ENCODE peak calls at places on chromosomes 11 and 22, in four cellular contexts. B is H9, W is mesendoderm, C is IMR-90. S is an unnamed sample.

GRCh38 chr11:38538866-38539651 is 1941.0 kb upstream of the RAG2 start:
- DNase-seq in W (no peak), B (no peak), C (no peak), S (no peak)

GRCh38 chr11:70511345-70511744 is 113.0 kb downstream of the CTTN start:
- DNase-seq in W (peak), B (peak), C (no peak), S (no peak)

GRCh38 chr11:104609766-104610165 is 288.5 kb downstream of the CASP12 start:
- DNase-seq in C (no peak), B (no peak), W (no peak), S (no peak)

GRCh38 chr11:14384338-14384737 is 25.4 kb upstream of the RRAS2 start:
- DNase-seq in W (no peak), C (peak), B (no peak), S (no peak)

GRCh38 chr11:35484435-35484834 is 41.0 kb downstream of the PAMR1 start:
- DNase-seq in B (no peak), C (peak), W (no peak), S (no peak)

GRCh38 chr11:82557274-82557673 is 176.4 kb downstream of the FAM181B start:
- DNase-seq in C (no peak), W (no peak), B (no peak), S (no peak)

GRCh38 chr22:27224485-27225364 is 567.3 kb downstream of the MIAT start:
- DNase-seq in W (no peak), C (peak), B (no peak), S (no peak)

GRCh38 chr11:114794048-114794684 is 115.8 kb downstream of the NXPE2 start:
- DNase-seq in B (no peak), C (no peak), W (no peak), S (no peak)

GRCh38 chr11:115501504-115501894 is 2.7 kb downstream of the CADM1 start:
- DNase-seq in B (no peak), W (peak), C (no peak), S (no peak)

GRCh38 chr22:25928038-25928437 is 186.1 kb downstream of the MYO18B start:
- DNase-seq in C (no peak), W (peak), B (no peak), S (no peak)

GRCh38 chr22:38273135-38273761 is 438 bp upstream of the TMEM184B start:
- DNase-seq in B (peak), W (no peak), C (no peak), S (no peak)

GRCh38 chr11:44243633-44244343 is 66.2 kb downstream of the ALX4 start:
- DNase-seq in W (peak), B (peak), C (peak), S (no peak)

GRCh38 chr11:119533931-119534694 is 111.1 kb upstream of the THY1 start:
- DNase-seq in B (peak), W (peak), C (peak), S (peak)

GRCh38 chr11:2210366-2211112 is 38.9 kb upstream of the TH start:
- DNase-seq in C (no peak), B (peak), W (no peak), S (no peak)

GRCh38 chr11:60954421-60954820 is 2.4 kb upstream of the SLC15A3 start:
- DNase-seq in W (no peak), C (no peak), B (no peak), S (no peak)

GRCh38 chr22:49641770-49642313 is 185.8 kb downstream of the BRD1 start:
- DNase-seq in B (no peak), W (no peak), C (no peak), S (no peak)

GRCh38 chr11:19200410-19201201 is 1.2 kb downstream of the CSRP3 start:
- DNase-seq in W (no peak), B (no peak), C (peak), S (no peak)

GRCh38 chr11:68146010-68146540 is 24.9 kb upstream of the CHKA start:
- DNase-seq in C (no peak), W (no peak), B (no peak), S (no peak)

GRCh38 chr11:3177931-3178330 is 12.8 kb upstream of the OSBPL5 start:
- DNase-seq in B (no peak), C (no peak), W (no peak), S (no peak)

GRCh38 chr22:17085277-17086091 is 684 bp downstream of the IL17RA start:
- DNase-seq in B (no peak), W (no peak), C (no peak), S (peak)

GRCh38 chr11:71210861-71211260 is 41.5 kb downstream of the SHANK2 start:
- DNase-seq in B (no peak), W (no peak), C (no peak), S (no peak)

GRCh38 chr11:76314741-76315090 is 66.2 kb downstream of the THAP12 start:
- DNase-seq in W (peak), B (no peak), C (peak), S (no peak)

GRCh38 chr11:68551223-68551622 is 90.7 kb downstream of the PPP6R3 start:
- DNase-seq in B (no peak), C (no peak), W (no peak), S (no peak)

GRCh38 chr11:25928076-25928475 is 403.9 kb upstream of the ANO3 start:
- DNase-seq in C (no peak), B (no peak), W (no peak), S (no peak)

GRCh38 chr11:69153661-69154060 is 2.1 kb upstream of the SMIM38 start:
- DNase-seq in C (peak), B (no peak), W (no peak), S (no peak)

GRCh38 chr22:43152001-43152354 is 619 bp downstream of the TSPO start:
- DNase-seq in B (no peak), W (peak), C (no peak), S (peak)

GRCh38 chr11:76649964-76650363 is 20.6 kb downstream of the LRRC32 start:
- DNase-seq in B (no peak), C (no peak), W (no peak), S (no peak)

GRCh38 chr11:19951558-19952083 is 208.7 kb downstream of the DBX1 start:
- DNase-seq in B (no peak), C (peak), W (peak), S (no peak)

GRCh38 chr11:673866-674265 is 21.2 kb downstream of the DEAF1 start:
- DNase-seq in C (no peak), W (no peak), B (no peak), S (no peak)

GRCh38 chr11:1929621-1930447 is 10.3 kb downstream of the TNNT3 start:
- DNase-seq in B (no peak), C (no peak), W (no peak), S (no peak)

GRCh38 chr22:49646876-49647275 is 180.8 kb downstream of the BRD1 start:
- DNase-seq in B (no peak), C (no peak), W (peak), S (no peak)

GRCh38 chr22:29628982-29629381 is 25.5 kb downstream of the NF2 start:
- DNase-seq in C (no peak), B (no peak), W (no peak), S (no peak)
- H4K5ac ChIP-seq in C (no peak), B (no peak), W (no peak), S (no peak)

GRCh38 chr11:64919627-64920026 is 2.6 kb upstream of the ATG2A start:
- DNase-seq in W (no peak), B (no peak), C (no peak), S (no peak)

GRCh38 chr11:64923151-64923661 is 1.3 kb upstream of the PPP2R5B start:
- DNase-seq in W (no peak), C (no peak), B (no peak), S (no peak)

GRCh38 chr11:64923944-64924909 is at the start of gene PPP2R5B:
- DNase-seq in B (peak), C (peak), W (peak), S (peak)

GRCh38 chr11:64920124-64920523 is 3.1 kb upstream of the ATG2A start:
- DNase-seq in C (no peak), B (no peak), W (no peak), S (no peak)

DNA sequence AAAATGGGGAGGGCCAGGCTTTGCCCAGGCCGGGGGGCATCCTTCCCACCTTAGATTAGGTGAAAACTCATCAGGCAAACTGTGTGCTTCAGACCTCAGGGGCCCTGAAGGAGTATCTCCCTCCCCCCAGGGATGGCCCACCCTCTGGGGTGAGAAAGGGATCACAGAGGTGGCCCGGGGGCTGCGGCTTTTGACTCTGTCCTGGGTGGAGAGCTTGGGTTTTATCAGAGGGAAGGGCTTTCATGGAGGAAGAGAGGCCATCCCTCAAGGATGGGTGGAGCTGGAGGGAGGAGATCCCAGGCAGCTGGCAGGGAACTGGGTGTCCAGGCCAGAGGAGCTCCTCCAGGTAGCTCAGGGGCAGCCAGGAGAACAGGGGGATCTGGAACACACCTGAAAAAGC is 3.1 kb upstream of the PPP2R5B start:
- DNase-seq in C (no peak), B (no peak), W (no peak), S (no peak)
- H4K5ac ChIP-seq in C (no peak), B (no peak), W (no peak), S (no peak)

DNA sequence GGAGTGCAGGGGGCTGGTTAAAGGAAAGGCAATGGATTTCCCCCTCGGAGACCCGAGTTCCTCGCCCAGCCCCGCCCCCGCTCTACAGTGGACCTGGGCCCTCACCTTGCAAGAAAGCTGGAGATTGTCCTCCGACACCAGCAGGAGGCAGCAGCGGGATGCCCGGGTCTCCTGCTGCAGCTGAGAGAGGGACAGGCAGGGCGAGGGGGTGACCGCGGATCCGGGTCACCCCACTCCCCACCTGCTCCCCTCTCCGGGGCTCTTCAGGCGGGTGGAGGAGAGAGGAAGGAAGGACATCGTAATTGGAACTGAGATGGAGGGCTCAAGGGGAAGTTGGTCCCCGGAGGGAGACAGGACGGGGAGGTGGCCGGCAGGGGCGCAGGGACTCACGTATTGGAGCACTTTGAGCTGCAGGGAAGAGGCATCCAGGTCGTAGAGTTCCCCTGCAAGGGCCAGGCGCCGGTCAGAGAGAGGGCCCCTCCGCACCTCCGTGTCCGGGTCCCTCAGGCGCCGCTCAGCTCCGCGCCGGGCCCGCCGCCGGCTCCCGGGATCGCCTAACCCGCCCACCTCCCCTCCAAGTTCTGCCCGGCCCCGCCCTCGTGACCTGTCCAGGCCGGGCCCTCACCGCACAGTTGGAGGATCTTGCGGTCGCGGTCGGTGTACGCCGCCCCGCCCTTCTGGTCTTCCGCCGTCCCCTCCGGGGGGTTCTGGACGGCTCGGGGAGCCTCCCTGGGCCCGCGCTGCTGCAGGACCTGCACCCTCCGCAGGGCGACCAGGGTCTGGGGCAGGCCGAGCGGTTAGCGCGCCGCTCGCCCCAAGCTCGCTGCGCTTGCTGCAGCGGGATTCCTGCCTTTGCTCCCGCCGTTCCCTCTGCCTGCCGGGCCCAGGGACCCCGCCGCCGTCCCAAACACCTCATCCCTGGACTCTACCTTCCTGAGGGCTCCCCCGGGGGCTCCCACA is 84.1 kb downstream of the PDE2A start:
- DNase-seq in C (no peak), B (peak), W (peak), S (no peak)
- H4K5ac ChIP-seq in C (no peak), B (no peak), W (no peak), S (no peak)

GRCh38 chr22:35380537-35381423 is at the start of gene HMOX1:
- DNase-seq in C (peak), W (peak), B (peak), S (peak)
- H4K5ac ChIP-seq in C (peak), W (no peak), B (no peak), S (peak)

DNA sequence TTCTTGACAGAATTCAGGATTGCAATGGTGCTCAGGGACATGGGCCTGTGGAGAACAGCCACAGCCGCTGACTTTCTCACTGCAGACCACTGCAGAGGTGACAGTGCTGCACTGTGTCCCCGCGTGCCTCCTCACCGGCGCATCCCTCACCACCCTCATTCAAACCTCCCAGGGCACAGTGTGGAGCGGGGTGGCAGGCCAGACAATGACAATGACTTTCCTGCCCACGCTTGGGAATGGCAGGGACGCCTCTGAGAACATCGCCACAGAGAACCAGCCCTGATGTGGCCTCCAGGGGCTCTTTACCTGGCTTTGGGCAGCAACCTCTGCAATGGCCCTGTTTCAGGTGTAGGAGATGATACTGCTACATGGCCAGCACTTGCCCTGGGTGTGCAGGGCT is 65.7 kb downstream of the NCAPD3 start:
- DNase-seq in C (no peak), W (no peak), B (no peak), S (no peak)
- H4K5ac ChIP-seq in C (no peak), W (no peak), B (no peak), S (no peak)

GRCh38 chr11:6687876-6688275 is 4.7 kb upstream of the MRPL17 start:
- DNase-seq in B (no peak), W (no peak), C (no peak), S (no peak)

GRCh38 chr11:6682936-6683861 is at the start of gene MRPL17:
- DNase-seq in W (peak), C (peak), B (peak), S (peak)

GRCh38 chr11:6682591-6682935 is 577 bp downstream of the MRPL17 start:
- DNase-seq in B (no peak), W (no peak), C (no peak), S (no peak)

GRCh38 chr11:6681949-6682348 is 1.2 kb downstream of the MRPL17 start:
- DNase-seq in W (peak), B (no peak), C (peak), S (no peak)

DNA sequence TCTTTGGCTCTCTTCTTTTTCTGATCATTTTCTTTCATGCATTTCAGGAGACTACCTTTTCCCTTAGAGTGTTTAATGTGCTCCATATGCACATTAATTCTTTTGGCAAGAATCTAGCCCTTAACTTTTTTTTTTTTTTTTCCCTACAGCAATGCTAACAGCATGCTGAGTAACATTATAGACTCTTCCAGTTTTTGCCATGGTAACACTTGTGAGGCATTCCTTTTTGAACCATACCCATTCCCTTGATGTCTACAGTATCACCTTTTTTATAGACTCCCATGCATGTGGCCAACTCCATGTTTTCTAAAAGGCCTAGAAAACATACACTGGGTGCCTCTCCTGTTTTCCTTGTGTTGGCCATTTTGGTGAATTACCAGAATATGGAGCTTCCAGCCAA is 2.9 kb upstream of the MRPL17 start:
- DNase-seq in B (no peak), W (no peak), C (no peak), S (no peak)
- H4K5ac ChIP-seq in B (no peak), W (no peak), C (no peak), S (no peak)

DNA sequence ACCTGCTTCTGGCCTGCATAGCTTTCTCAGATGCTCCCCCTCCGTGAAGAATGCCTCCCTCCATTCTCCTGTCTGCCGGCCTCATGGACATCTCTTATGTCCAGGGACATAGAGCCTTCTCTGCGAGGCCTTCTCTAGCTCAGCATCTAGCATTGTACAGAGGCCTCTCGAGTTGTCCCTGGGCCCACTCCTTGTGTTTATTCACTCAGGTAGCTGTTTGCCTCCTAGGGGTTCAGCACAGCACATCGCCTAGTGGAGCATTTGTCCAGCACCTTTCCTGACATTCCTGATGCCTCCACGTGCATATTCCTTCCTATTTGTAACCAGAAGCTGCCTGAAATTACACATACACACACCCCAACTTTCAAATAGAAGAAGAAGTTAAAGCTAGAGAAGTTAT is 101.3 kb downstream of the TBC1D22A start:
- DNase-seq in W (no peak), C (no peak), B (no peak), S (no peak)
- H4K5ac ChIP-seq in W (no peak), C (no peak), B (no peak), S (no peak)